ENCODE peak calls at places on chromosomes 16 and 17, in eight cellular contexts. G is sigmoid colon, R is stomach, T is SK-N-SH, J is H1, I is K562, X is upper lobe of left lung, A is ovary. Y is an unnamed sample.

GRCh38 chr16:66091462-66091861 is 275.0 kb upstream of the CDH5 start:
- DNase-seq in G (no peak), R (no peak), T (no peak), J (no peak), I (no peak), X (no peak), A (no peak), Y (no peak)

GRCh38 chr16:81521141-81521626 is 76.6 kb downstream of the CMIP start:
- DNase-seq in G (no peak), R (peak; percentile 44), T (peak; percentile 84), J (no peak), I (peak; percentile 67), X (peak; percentile 62), A (no peak), Y (no peak)

GRCh38 chr16:49641250-49641649 is 214.7 kb downstream of the ZNF423 start:
- DNase-seq in G (no peak), R (no peak), T (no peak), J (no peak), I (no peak), X (no peak), A (no peak), Y (no peak)

GRCh38 chr16:88940196-88941050 is 36.6 kb downstream of the CBFA2T3 start:
- DNase-seq in G (no peak), R (no peak), T (peak; percentile 63), J (peak; percentile 72), I (no peak), X (no peak), A (no peak), Y (no peak)

GRCh38 chr16:59478806-59479205 is 744.7 kb upstream of the GOT2 start:
- DNase-seq in G (no peak), R (no peak), T (no peak), J (no peak), I (no peak), X (no peak), A (no peak), Y (no peak)

GRCh38 chr16:2595376-2596200 is 57.8 kb downstream of the PDPK1 start:
- DNase-seq in G (no peak), R (no peak), T (no peak), J (no peak), I (no peak), X (no peak), A (no peak), Y (no peak)

GRCh38 chr17:56131431-56131830 is 21.8 kb upstream of the ANKFN1 start:
- DNase-seq in G (no peak), R (no peak), T (no peak), J (no peak), I (no peak), X (no peak), A (no peak), Y (no peak)

GRCh38 chr16:88773812-88774291 is 11.2 kb downstream of the PIEZO1 start:
- DNase-seq in G (peak; percentile 85), R (peak; percentile 46), T (no peak), J (no peak), I (peak; percentile 86), X (peak; percentile 81), A (peak; percentile 67), Y (peak; percentile 89)

GRCh38 chr16:27961296-27961620 is 102.3 kb downstream of the GSG1L start:
- DNase-seq in G (no peak), R (no peak), T (no peak), J (no peak), I (no peak), X (no peak), A (no peak), Y (peak; percentile 11)

GRCh38 chr16:5578980-5579379 is 481.4 kb upstream of the EEF2KMT start:
- DNase-seq in G (no peak), R (no peak), T (no peak), J (no peak), I (no peak), X (no peak), A (no peak), Y (no peak)

GRCh38 chr16:58507195-58507962 is 7.4 kb downstream of the NDRG4 start:
- DNase-seq in G (peak; percentile 60), R (peak; percentile 24), T (no peak), J (no peak), I (no peak), X (no peak), A (no peak), Y (peak; percentile 57)

GRCh38 chr16:62870554-62870953 is 834.3 kb upstream of the CDH8 start:
- DNase-seq in G (no peak), R (no peak), T (no peak), J (no peak), I (no peak), X (no peak), A (no peak), Y (no peak)

DNA sequence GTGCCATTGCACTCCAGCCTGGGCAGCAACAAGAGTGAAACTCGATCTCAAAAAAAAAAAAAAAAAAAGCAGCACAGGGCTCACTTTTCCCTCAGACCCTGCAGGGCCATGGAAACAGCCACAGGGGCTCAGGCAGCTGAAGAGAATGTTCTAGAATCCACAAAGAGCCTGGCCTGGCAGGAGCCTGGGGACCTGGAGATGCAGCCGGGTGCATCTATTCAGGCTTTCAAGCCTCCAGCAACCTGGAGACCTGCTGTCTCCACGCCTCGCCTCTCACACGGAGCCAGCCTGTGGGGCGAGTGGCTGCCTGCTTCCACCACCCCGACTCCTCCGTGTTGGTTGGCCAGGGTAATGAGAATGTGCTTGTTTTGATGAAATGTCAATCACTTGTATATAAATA is 44.0 kb upstream of the MEAK7 start:
- DNase-seq in G (no peak), R (no peak), T (no peak), J (no peak), I (no peak), X (no peak), A (no peak), Y (no peak)
- TF ChIP-seq EP300 in G (no peak), R (no peak), T (no peak), J (no peak), I (no peak), X (no peak), A (no peak), Y (no peak)

DNA sequence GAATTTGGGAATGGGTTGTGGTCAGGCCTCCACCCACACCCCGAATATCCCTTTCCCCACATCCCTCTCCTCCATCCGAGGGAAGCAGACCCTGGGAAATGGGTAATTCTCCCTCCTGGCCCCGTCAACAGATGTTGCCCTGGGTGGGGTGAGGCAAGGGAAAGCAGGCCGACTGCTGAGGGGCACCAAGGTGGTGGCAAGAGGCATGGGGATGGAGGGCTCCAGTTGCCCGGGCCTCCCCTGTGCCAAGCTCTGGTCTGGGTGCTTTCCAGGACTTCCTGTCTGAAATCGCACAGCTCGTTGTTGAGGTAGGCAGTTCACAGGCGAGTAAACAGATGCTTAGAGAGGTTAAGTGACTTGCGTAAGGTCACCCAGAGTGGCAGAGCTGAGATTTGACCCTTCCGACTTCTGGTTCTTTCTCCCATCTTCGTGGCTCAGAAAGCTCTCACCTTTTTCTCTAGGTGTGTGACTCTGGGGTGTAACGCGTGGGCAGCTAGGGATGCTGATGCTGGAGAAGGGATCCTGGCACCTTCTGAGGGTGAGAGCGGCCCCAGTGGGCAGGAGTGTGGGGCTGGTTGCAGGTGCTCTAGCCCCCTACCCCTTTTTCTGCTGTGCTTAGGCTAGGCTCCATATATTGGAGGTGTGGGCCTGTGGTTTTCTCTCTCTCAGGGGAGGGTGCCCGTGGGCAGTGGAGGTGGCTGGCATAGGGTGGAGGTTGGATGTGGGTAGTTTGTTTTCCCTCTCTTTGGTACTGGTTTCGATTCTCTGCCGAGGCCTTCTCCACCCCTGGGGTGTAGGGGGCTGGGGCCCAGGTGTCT is 17.2 kb downstream of the RARA start:
- DNase-seq in G (no peak), R (no peak), T (no peak), J (no peak), I (no peak), X (peak; percentile 87), A (no peak), Y (no peak)
- H3K4me3 ChIP-seq in G (no peak overlapping the region), R (no peak overlapping the region), T (no peak overlapping the region), J (no peak overlapping the region), I (no peak overlapping the region), X (no peak overlapping the region), A (no peak overlapping the region), Y (no peak overlapping the region)

GRCh38 chr17:74214642-74215331 is 1.4 kb downstream of the TTYH2 start:
- DNase-seq in G (no peak), R (no peak), T (no peak), J (no peak), I (no peak), X (no peak), A (no peak), Y (no peak)
- TF ChIP-seq EP300 in G (no peak), R (no peak), T (no peak), J (no peak), I (no peak), X (no peak), A (no peak), Y (no peak)

GRCh38 chr17:77347544-77347943 is 206.8 kb downstream of the SEC14L1 start:
- DNase-seq in G (no peak), R (no peak), T (no peak), J (no peak), I (no peak), X (no peak), A (no peak), Y (no peak)

GRCh38 chr17:77345260-77345910 is 204.6 kb downstream of the SEC14L1 start:
- DNase-seq in G (peak; percentile 49), R (peak; percentile 14), T (no peak), J (no peak), I (no peak), X (peak; percentile 5), A (no peak), Y (peak; percentile 70)

GRCh38 chr17:77344038-77344437 is 203.3 kb downstream of the SEC14L1 start:
- DNase-seq in G (no peak), R (no peak), T (no peak), J (no peak), I (no peak), X (no peak), A (no peak), Y (no peak)

GRCh38 chr17:77346765-77347164 is 206.0 kb downstream of the SEC14L1 start:
- DNase-seq in G (peak; percentile 4), R (no peak), T (no peak), J (no peak), I (no peak), X (peak; percentile 3), A (no peak), Y (peak; percentile 9)

DNA sequence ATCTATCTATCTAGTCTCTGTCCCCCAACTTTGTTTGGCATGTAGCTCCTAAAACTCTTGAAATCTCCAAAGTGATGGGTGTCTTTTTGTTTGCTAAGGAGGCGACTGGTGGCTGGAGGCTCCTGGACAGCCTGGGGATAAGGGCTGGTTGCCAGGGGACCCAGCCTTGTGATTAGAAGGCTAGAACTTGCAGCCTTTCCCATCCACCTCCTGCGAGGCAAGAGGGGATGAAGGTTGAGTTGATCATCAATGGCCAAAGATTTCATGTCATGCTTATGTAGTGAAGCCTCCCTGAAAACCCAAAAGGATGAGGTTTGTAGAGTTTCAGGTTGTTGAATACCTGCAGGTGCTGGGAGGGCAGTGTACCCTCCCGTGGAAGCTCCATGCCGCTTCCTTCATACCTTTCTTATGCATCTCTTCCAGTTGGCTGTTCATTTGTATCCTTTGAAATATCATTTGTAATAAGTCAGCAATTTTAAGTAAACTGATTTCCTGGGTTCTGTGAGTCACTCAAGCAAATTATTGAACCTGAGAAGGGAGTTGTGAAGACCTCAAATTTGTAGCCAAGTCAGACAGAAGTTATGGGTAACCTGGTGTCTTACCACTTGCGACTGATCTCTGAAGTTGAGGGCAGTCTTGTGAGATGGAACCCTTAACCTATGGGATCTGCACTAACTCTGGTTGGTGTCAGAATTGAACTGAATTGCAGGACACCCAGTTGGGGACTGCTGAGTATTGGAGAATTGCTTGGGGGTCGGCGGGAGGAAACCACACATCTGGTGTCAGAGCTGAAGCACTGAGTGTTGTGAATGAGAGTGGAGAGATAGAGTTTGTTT is 202.5 kb downstream of the SEC14L1 start:
- DNase-seq in G (peak; percentile 43), R (peak; percentile 16), T (no peak), J (no peak), I (no peak), X (peak; percentile 15), A (no peak), Y (no peak)
- H3K4me3 ChIP-seq in G (no peak overlapping the region), R (no peak overlapping the region), T (no peak overlapping the region), J (no peak overlapping the region), I (no peak overlapping the region), X (no peak overlapping the region), A (no peak overlapping the region), Y (no peak overlapping the region)